ENCODE peak calls at places on chromosomes 11 and 22, in seven cellular contexts. A is dorsolateral prefrontal cortex, N is thoracic aorta, B is K562, V is mammary epithelial cell, R is uterus, W is progenitor cell of endocrine pancreas. E is an unnamed sample.

GRCh38 chr11:77069336-77069968 is 2.7 kb downstream of the CAPN5 start:
- DNase-seq in A (no peak), N (no peak), B (no peak), V (no peak), R (no peak), W (no peak), E (no peak)

GRCh38 chr11:44528103-44528502 is 37.4 kb upstream of the CD82 start:
- DNase-seq in A (no peak), N (no peak), B (peak), V (no peak), R (no peak), W (no peak), E (no peak)

GRCh38 chr22:48404004-48404403 is 1423.7 kb downstream of the BRD1 start:
- DNase-seq in A (no peak), N (no peak), B (no peak), V (no peak), R (no peak), W (no peak), E (no peak)

GRCh38 chr11:12702999-12703453 is 28.8 kb downstream of the TEAD1 start:
- DNase-seq in A (no peak), N (no peak), B (peak), V (no peak), R (no peak), W (no peak), E (no peak)

GRCh38 chr22:43891360-43892182 is at the start of gene PNPLA5:
- DNase-seq in A (peak), N (no peak), B (no peak), V (no peak), R (no peak), W (no peak), E (no peak)

GRCh38 chr22:49019737-49020136 is 807.9 kb downstream of the BRD1 start:
- DNase-seq in A (peak), N (no peak), B (no peak), V (no peak), R (peak), W (no peak), E (no peak)

GRCh38 chr11:107562647-107563208 is 2.8 kb downstream of the ALKBH8 start:
- DNase-seq in A (no peak), N (no peak), B (no peak), V (peak), R (no peak), W (no peak), E (no peak)

GRCh38 chr22:24772493-24773220 is 1.9 kb downstream of the PIWIL3 start:
- DNase-seq in A (no peak), N (no peak), B (peak), V (peak), R (no peak), W (peak), E (peak)

GRCh38 chr11:83819936-83820549 is 533.9 kb upstream of the CCDC90B start:
- DNase-seq in A (no peak), N (no peak), B (peak), V (peak), R (peak), W (no peak), E (no peak)

GRCh38 chr11:118623291-118623655 is 15.9 kb downstream of the PHLDB1 start:
- DNase-seq in A (no peak), N (no peak), B (no peak), V (peak), R (peak), W (no peak), E (no peak)

GRCh38 chr11:113697798-113698407 is 8.2 kb downstream of the TMPRSS5 start:
- DNase-seq in A (no peak), N (no peak), B (no peak), V (peak), R (no peak), W (no peak), E (no peak)

GRCh38 chr22:35805466-35805865 is 87.8 kb downstream of the APOL5 start:
- DNase-seq in A (no peak), N (no peak), B (no peak), V (no peak), R (no peak), W (no peak), E (no peak)

GRCh38 chr11:131582021-131582531 is 211.7 kb downstream of the NTM start:
- DNase-seq in A (no peak), N (no peak), B (no peak), V (no peak), R (no peak), W (no peak), E (no peak)

GRCh38 chr22:30159082-30159481 is 78.8 kb downstream of the HORMAD2 start:
- DNase-seq in A (no peak), N (no peak), B (no peak), V (no peak), R (no peak), W (no peak), E (no peak)

GRCh38 chr11:122837528-122838346 is 563 bp upstream of the CRTAM start:
- DNase-seq in A (no peak), N (no peak), B (no peak), V (no peak), R (no peak), W (no peak), E (no peak)

GRCh38 chr11:70532066-70532440 is 133.7 kb downstream of the CTTN start:
- DNase-seq in A (peak), N (no peak), B (no peak), V (no peak), R (no peak), W (no peak), E (no peak)

GRCh38 chr22:49320714-49321476 is 506.8 kb downstream of the BRD1 start:
- DNase-seq in A (no peak), N (no peak), B (no peak), V (no peak), R (no peak), W (no peak), E (no peak)

GRCh38 chr11:17827006-17827405 is 92.4 kb downstream of the KCNC1 start:
- DNase-seq in A (no peak), N (no peak), B (no peak), V (no peak), R (no peak), W (no peak), E (no peak)

GRCh38 chr11:862028-862703 is 19.5 kb downstream of the TSPAN4 start:
- DNase-seq in A (no peak), N (no peak), B (peak), V (no peak), R (peak), W (no peak), E (no peak)

GRCh38 chr11:112364962-112365481 is 104.4 kb upstream of the PLET1 start:
- DNase-seq in A (no peak), N (no peak), B (peak), V (no peak), R (peak), W (no peak), E (no peak)

GRCh38 chr11:3747704-3748103 is 49.6 kb downstream of the NUP98 start:
- DNase-seq in A (no peak), N (no peak), B (no peak), V (peak), R (no peak), W (no peak), E (no peak)

GRCh38 chr22:40183029-40183581 is 5.4 kb downstream of the TNRC6B start:
- DNase-seq in A (no peak), N (no peak), B (no peak), V (peak), R (no peak), W (no peak), E (no peak)

GRCh38 chr11:6542727-6543126 is 45.6 kb downstream of the DNHD1 start:
- DNase-seq in A (no peak), N (no peak), B (no peak), V (no peak), R (no peak), W (no peak), E (no peak)

GRCh38 chr11:43392713-43393112 is 34.0 kb downstream of the TTC17 start:
- DNase-seq in A (no peak), N (no peak), B (no peak), V (no peak), R (no peak), W (no peak), E (no peak)

GRCh38 chr11:13094930-13095687 is 86.0 kb downstream of the RASSF10 start:
- DNase-seq in A (no peak), N (no peak), B (no peak), V (no peak), R (no peak), W (no peak), E (no peak)

GRCh38 chr11:121112498-121113455 is 11.7 kb downstream of the TECTA start:
- DNase-seq in A (peak), N (peak), B (peak), V (peak), R (peak), W (peak), E (peak)

GRCh38 chr11:35318977-35319925 is 100.1 kb downstream of the SLC1A2 start:
- DNase-seq in A (no peak), N (no peak), B (no peak), V (no peak), R (no peak), W (no peak), E (no peak)

GRCh38 chr22:49686495-49687219 is 141.0 kb downstream of the BRD1 start:
- DNase-seq in A (no peak), N (no peak), B (no peak), V (no peak), R (no peak), W (no peak), E (no peak)

GRCh38 chr11:8083088-8083395 is 2.0 kb downstream of the TUB start:
- DNase-seq in A (no peak), N (no peak), B (no peak), V (no peak), R (no peak), W (no peak), E (no peak)

GRCh38 chr11:122778148-122778547 is 60.2 kb upstream of the CRTAM start:
- DNase-seq in A (no peak), N (no peak), B (no peak), V (peak), R (no peak), W (no peak), E (no peak)

GRCh38 chr11:43393765-43394355 is 35.1 kb downstream of the TTC17 start:
- DNase-seq in A (no peak), N (no peak), B (peak), V (no peak), R (no peak), W (no peak), E (no peak)

GRCh38 chr11:103637250-103637649 is 399.2 kb upstream of the DDI1 start:
- DNase-seq in A (no peak), N (no peak), B (no peak), V (no peak), R (no peak), W (no peak), E (no peak)

GRCh38 chr11:106091480-106092123 is 14.1 kb downstream of the AASDHPPT start:
- DNase-seq in A (no peak), N (no peak), B (no peak), V (peak), R (no peak), W (no peak), E (no peak)

DNA sequence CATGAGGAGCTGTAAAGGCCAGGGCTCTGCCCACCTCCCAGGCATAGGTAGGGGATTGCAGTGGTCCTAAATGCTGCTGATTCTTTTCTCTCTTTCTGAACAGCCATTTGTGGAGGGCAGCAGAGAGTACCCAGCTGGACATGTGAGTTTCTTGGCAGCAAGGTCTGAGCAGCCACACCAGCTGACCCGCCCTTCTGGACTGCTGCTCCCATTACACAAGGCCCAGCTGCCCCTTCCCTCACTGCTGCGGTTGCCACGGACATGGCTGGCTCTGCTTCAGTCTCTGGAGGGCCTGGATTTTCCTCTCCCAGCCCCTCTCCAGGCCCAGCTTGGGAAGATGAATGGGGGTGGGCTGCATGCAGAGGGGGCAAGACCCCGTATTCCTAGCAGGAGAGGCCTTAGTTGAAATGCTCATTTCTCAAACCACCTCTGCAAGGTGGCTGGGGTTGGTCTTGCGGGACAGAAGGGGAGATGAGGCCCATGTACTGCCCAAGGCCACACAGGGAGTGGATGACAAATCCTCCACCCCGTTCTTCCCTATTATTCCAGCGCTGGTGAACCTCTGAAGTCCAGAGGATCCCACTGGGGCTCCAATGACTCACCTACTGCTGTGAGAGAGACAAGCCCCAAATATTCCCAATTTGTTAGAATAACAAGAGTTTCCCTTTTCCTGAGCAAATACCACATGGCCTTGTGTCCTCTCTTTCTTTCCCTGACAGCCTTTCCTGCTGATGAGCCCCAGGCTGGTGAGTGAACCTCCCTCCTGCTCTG is 4.7 kb downstream of the LGALS12 start:
- DNase-seq in A (peak), N (no peak), B (peak), V (no peak), R (no peak), W (no peak), E (no peak)
- TF ChIP-seq CTCF in A (peak), N (no peak), B (no peak), V (no peak), R (no peak), W (no peak), E (no peak)

GRCh38 chr11:67439321-67440228 is 2.1 kb upstream of the PTPRCAP start:
- DNase-seq in A (no peak), N (no peak), B (no peak), V (no peak), R (peak), W (no peak), E (no peak)
- TF ChIP-seq CTCF in A (peak), N (no peak), B (no peak), V (peak), R (no peak), W (no peak), E (no peak)

GRCh38 chr11:45692808-45693453 is 27.5 kb upstream of the CHST1 start:
- DNase-seq in A (no peak), N (no peak), B (no peak), V (no peak), R (no peak), W (no peak), E (no peak)
- TF ChIP-seq CTCF in A (no peak), N (no peak), B (no peak), V (no peak), R (no peak), W (no peak), E (no peak)

GRCh38 chr22:38569972-38570840 is at the start of gene DMC1:
- DNase-seq in A (peak), N (peak), B (peak), V (peak), R (peak), W (peak), E (peak)

GRCh38 chr22:38567531-38568245 is 2.3 kb downstream of the DMC1 start:
- DNase-seq in A (no peak), N (no peak), B (no peak), V (no peak), R (no peak), W (no peak), E (no peak)

GRCh38 chr22:38569181-38569971 is 607 bp downstream of the DMC1 start:
- DNase-seq in A (no peak), N (no peak), B (peak), V (no peak), R (no peak), W (no peak), E (peak)

GRCh38 chr22:38572065-38572464 is 2.1 kb upstream of the DMC1 start:
- DNase-seq in A (no peak), N (no peak), B (peak), V (peak), R (peak), W (no peak), E (peak)

GRCh38 chr22:38570841-38571364 is 920 bp upstream of the DMC1 start:
- DNase-seq in A (peak), N (no peak), B (no peak), V (peak), R (no peak), W (peak), E (peak)
- TF ChIP-seq CTCF in A (no peak), N (no peak), B (no peak), V (peak), R (peak), W (no peak), E (no peak)

DNA sequence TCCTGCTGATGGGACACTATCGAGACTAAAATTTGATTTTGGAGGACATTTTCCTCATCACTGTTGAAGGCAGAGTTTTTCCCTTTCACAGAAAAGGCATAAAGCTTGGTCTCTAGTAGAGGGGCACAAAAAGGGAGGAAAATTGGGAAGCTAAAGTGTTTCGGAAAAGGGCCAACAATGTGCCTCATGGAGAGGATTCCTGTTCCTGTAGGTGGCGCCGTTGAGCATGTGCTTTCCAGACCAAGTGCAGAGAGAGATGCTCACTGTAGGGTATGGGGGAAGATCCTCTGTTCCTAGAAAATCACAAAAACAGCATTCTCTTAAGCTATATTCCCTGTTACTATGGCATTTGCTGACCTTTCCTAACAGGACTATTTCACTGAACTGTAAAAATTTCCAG is 18.4 kb upstream of the OR4C5 start:
- DNase-seq in A (no peak), N (no peak), B (peak), V (no peak), R (no peak), W (no peak), E (no peak)
- TF ChIP-seq CTCF in A (no peak), N (no peak), B (peak), V (no peak), R (no peak), W (no peak), E (no peak)